ENCODE peak calls at places on chromosomes 6 and 20, in ten cellular contexts. Z, V, D, O, M, C, K, B, W and L are unnamed samples.

GRCh38 chr20:41171736-41172295 is 34.5 kb downstream of the PLCG1 start:
- DNase-seq in Z (no peak), V (no peak), D (no peak), O (no peak), M (no peak), C (no peak), K (no peak), B (peak; percentile 4), W (no peak), L (no peak)

GRCh38 chr6:66568271-66568670 is 861.2 kb upstream of the EYS start:
- DNase-seq in Z (no peak), V (no peak), D (no peak), O (no peak), M (no peak), C (peak; percentile 1), K (no peak), B (no peak), W (no peak), L (no peak)

GRCh38 chr20:44070139-44070900 is 116.7 kb downstream of the JPH2 start:
- DNase-seq in Z (no peak), V (no peak), D (no peak), O (peak; percentile 56), M (no peak), C (no peak), K (no peak), B (no peak), W (no peak), L (no peak)

GRCh38 chr6:33711140-33712129 is at the start of gene UQCC2:
- DNase-seq in Z (peak; percentile 93), V (peak; percentile 94), D (peak; percentile 95), O (peak; percentile 98), M (peak; percentile 97), C (peak; percentile 97), K (peak; percentile 97), B (peak; percentile 98), W (peak; percentile 45), L (peak; percentile 96)

GRCh38 chr6:126341126-126341525 is 1.2 kb downstream of the CENPW start:
- DNase-seq in Z (no peak), V (no peak), D (no peak), O (no peak), M (no peak), C (no peak), K (no peak), B (no peak), W (no peak), L (no peak)

GRCh38 chr20:62596921-62597320 is 45.4 kb upstream of the SLCO4A1 start:
- DNase-seq in Z (no peak), V (no peak), D (no peak), O (no peak), M (no peak), C (no peak), K (no peak), B (no peak), W (no peak), L (no peak)

GRCh38 chr6:137724018-137724403 is 143.0 kb upstream of the TNFAIP3 start:
- DNase-seq in Z (no peak), V (no peak), D (peak; percentile 23), O (no peak), M (no peak), C (no peak), K (no peak), B (no peak), W (no peak), L (no peak)

GRCh38 chr6:3306848-3307247 is 48.1 kb downstream of the PSMG4 start:
- DNase-seq in Z (no peak), V (no peak), D (no peak), O (no peak), M (no peak), C (no peak), K (no peak), B (peak; percentile 4), W (no peak), L (no peak)

GRCh38 chr6:110523461-110524021 is 47.1 kb upstream of the SLC22A16 start:
- DNase-seq in Z (no peak), V (no peak), D (no peak), O (no peak), M (no peak), C (no peak), K (no peak), B (no peak), W (no peak), L (no peak)

GRCh38 chr6:144351338-144351737 is 66.2 kb downstream of the UTRN start:
- DNase-seq in Z (no peak), V (no peak), D (no peak), O (peak; percentile 20), M (no peak), C (no peak), K (no peak), B (no peak), W (no peak), L (no peak)

GRCh38 chr20:11891827-11892521 is 25.7 kb upstream of the BTBD3 start:
- DNase-seq in Z (peak; percentile 63), V (peak; percentile 79), D (peak; percentile 68), O (peak; percentile 65), M (peak; percentile 83), C (peak; percentile 73), K (peak; percentile 43), B (peak; percentile 62), W (peak; percentile 37), L (peak; percentile 68)

GRCh38 chr20:7772376-7772775 is 167.9 kb downstream of the HAO1 start:
- DNase-seq in Z (no peak), V (no peak), D (peak; percentile 88), O (no peak), M (no peak), C (peak; percentile 85), K (no peak), B (no peak), W (no peak), L (no peak)

GRCh38 chr6:35727206-35727934 is 9.5 kb upstream of the ARMC12 start:
- DNase-seq in Z (peak; percentile 41), V (no peak), D (peak; percentile 96), O (peak; percentile 52), M (peak; percentile 86), C (peak; percentile 95), K (peak; percentile 94), B (peak; percentile 88), W (no peak), L (peak; percentile 54)
- TF ChIP-seq CTCF in Z (no peak), V (no peak), D (no peak), O (no peak), M (no peak), C (no peak), K (peak; percentile 22), B (no peak), W (no peak), L (no peak)

GRCh38 chr20:36061754-36062153 is 92.8 kb upstream of the EPB41L1 start:
- DNase-seq in Z (no peak), V (no peak), D (peak; percentile 35), O (no peak), M (no peak), C (peak; percentile 27), K (no peak), B (no peak), W (no peak), L (no peak)

GRCh38 chr20:36062799-36063198 is 91.7 kb upstream of the EPB41L1 start:
- DNase-seq in Z (peak; percentile 79), V (no peak), D (peak; percentile 50), O (no peak), M (no peak), C (no peak), K (no peak), B (no peak), W (no peak), L (no peak)

GRCh38 chr20:36064661-36065426 is 89.7 kb upstream of the EPB41L1 start:
- DNase-seq in Z (peak; percentile 84), V (peak; percentile 98), D (peak; percentile 69), O (peak; percentile 90), M (peak; percentile 97), C (peak; percentile 86), K (peak; percentile 99), B (peak; percentile 98), W (peak; percentile 77), L (peak; percentile 98)

GRCh38 chr20:36063916-36064660 is 90.5 kb upstream of the EPB41L1 start:
- DNase-seq in Z (no peak), V (no peak), D (no peak), O (no peak), M (peak; percentile 31), C (no peak), K (no peak), B (no peak), W (no peak), L (no peak)

DNA sequence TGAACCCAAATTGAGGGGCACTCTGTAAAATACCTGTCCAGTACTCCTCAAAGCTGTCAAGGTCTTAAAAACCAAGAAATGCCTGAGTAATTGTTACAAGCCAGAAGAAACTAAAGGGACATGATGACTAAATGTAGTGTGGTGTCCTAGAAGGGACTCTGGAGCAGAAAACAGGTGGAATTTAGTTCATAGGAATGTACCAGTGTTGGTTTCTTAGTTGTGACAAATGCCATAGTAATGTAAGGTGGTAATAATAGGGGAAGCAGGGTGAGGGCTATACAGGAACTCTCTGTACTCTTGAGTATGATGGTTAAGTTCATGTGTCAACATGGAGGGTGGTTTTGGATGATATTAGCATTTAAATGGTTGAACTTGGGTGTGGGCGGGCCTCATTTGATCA is 92.3 kb downstream of the CNBD2 start:
- DNase-seq in Z (no peak), V (no peak), D (no peak), O (no peak), M (no peak), C (no peak), K (no peak), B (no peak), W (peak; percentile 31), L (no peak)
- TF ChIP-seq CTCF in Z (no peak), V (no peak), D (no peak), O (no peak), M (no peak), C (no peak), K (no peak), B (no peak), W (no peak), L (no peak)

DNA sequence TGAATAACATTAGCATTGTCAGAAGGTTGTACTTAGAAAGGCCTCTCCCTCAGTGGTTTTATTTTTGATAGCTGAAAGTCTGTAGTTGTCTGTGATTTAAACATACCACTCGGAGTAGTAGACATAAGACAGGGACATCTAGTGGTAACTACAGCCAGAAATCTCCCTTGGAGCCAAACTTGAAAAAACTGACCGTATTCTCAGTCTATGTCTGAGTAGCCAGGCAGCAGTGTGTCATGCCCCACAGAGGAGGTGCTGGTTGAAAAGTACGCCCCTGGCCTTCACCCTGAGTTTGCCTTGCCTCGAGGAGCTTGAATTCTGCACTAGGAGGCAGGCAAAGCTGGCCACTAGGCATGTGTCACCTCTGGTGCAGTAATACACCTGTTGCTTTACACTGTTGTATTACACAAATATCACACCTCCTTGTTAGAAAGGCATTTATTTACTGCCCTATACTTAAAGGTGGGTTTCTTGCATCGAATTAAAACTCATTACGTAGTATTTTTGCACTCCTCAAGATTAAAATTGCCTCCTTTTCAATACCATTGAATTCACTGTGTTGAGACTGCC is 20.8 kb downstream of the ZBTB2 start:
- DNase-seq in Z (peak; percentile 18), V (no peak), D (peak; percentile 47), O (no peak), M (no peak), C (peak; percentile 43), K (no peak), B (no peak), W (no peak), L (no peak)
- TF ChIP-seq CTCF in Z (peak; percentile 36), V (no peak), D (peak; percentile 24), O (no peak), M (no peak), C (peak; percentile 38), K (no peak), B (no peak), W (peak; percentile 41), L (no peak)

DNA sequence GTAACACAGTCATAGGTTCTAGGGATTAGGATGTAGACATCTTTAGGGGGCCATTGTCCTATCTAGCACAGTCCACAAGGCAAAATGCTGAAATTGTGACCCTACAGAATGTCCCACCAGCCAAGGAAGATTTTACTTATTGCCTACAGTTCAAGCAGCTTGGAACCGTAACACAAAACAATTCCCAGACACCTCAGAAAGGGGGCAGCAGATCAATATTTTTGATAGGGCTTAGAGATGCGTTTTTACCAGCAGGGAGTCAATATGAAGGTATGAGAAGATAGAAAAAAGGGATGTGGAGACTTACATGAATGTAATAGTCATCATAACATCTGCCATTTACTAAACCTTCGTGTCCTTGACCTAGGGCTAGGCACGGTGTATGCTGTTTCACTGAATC is 81.0 kb downstream of the TMEM170B start:
- DNase-seq in Z (no peak), V (peak; percentile 44), D (peak; percentile 27), O (peak; percentile 14), M (no peak), C (peak; percentile 39), K (no peak), B (no peak), W (no peak), L (peak; percentile 24)
- TF ChIP-seq CTCF in Z (peak; percentile 64), V (peak; percentile 27), D (peak; percentile 36), O (peak; percentile 38), M (no peak), C (peak; percentile 24), K (no peak), B (peak; percentile 9), W (peak; percentile 53), L (peak; percentile 31)